ENCODE peak calls at places on chromosomes 3 and 15, in eight cellular contexts. J is AG04450; Q is kidney epithelial cell; X is body of pancreas; M is endothelial cell; Y is CD4-positive, alpha-beta T cell; N is Calu3; F is spleen. K is an unnamed sample.

GRCh38 chr15:77187751-77188464 is 117.0 kb upstream of the TSPAN3 start:
- DNase-seq in J (no peak), Q (no peak), X (no peak), M (peak), Y (no peak), N (no peak), F (no peak), K (no peak)

GRCh38 chr3:47398218-47398617 is 17.4 kb downstream of the PTPN23 start:
- DNase-seq in J (peak), Q (no peak), X (no peak), M (no peak), Y (no peak), N (no peak), F (no peak), K (no peak)

GRCh38 chr15:81087121-81087520 is 46.9 kb upstream of the CFAP161 start:
- DNase-seq in J (no peak), Q (no peak), X (no peak), M (no peak), Y (no peak), N (no peak), F (no peak), K (no peak)

GRCh38 chr15:28118531-28118930 is 19.4 kb upstream of the OCA2 start:
- DNase-seq in J (no peak), Q (no peak), X (no peak), M (no peak), Y (no peak), N (no peak), F (no peak), K (no peak)

GRCh38 chr3:149609595-149609994 is 48.2 kb downstream of the WWTR1 start:
- DNase-seq in J (no peak), Q (no peak), X (no peak), M (no peak), Y (no peak), N (no peak), F (no peak), K (no peak)

GRCh38 chr3:71994203-71994602 is 209.3 kb upstream of the PROK2 start:
- DNase-seq in J (no peak), Q (no peak), X (no peak), M (no peak), Y (no peak), N (no peak), F (no peak), K (no peak)

GRCh38 chr15:65355173-65355982 is 22.4 kb downstream of the IGDCC3 start:
- DNase-seq in J (no peak), Q (no peak), X (no peak), M (no peak), Y (no peak), N (no peak), F (peak), K (no peak)

GRCh38 chr15:58546635-58547627 is 115.1 kb downstream of the LIPC start:
- DNase-seq in J (peak), Q (peak), X (peak), M (no peak), Y (no peak), N (peak), F (no peak), K (peak)

GRCh38 chr3:132180337-132180791 is 136.8 kb upstream of the ACP3 start:
- DNase-seq in J (peak), Q (peak), X (no peak), M (peak), Y (no peak), N (peak), F (no peak), K (peak)

GRCh38 chr15:90362936-90363212 is 10.8 kb downstream of the ZNF774 start:
- DNase-seq in J (peak), Q (peak), X (no peak), M (no peak), Y (no peak), N (no peak), F (no peak), K (no peak)

GRCh38 chr3:69948246-69948862 is 51.2 kb upstream of the SAMMSON start:
- DNase-seq in J (peak), Q (peak), X (no peak), M (no peak), Y (no peak), N (peak), F (no peak), K (peak)

GRCh38 chr15:94229591-94230365 is 1.6 kb upstream of the MCTP2 start:
- DNase-seq in J (no peak), Q (no peak), X (no peak), M (no peak), Y (peak), N (no peak), F (no peak), K (peak)

GRCh38 chr15:89448825-89449224 is 47.6 kb downstream of the RHCG start:
- DNase-seq in J (no peak), Q (no peak), X (no peak), M (no peak), Y (no peak), N (no peak), F (no peak), K (no peak)

GRCh38 chr3:150490212-150490611 is 56.1 kb downstream of the SERP1 start:
- DNase-seq in J (no peak), Q (no peak), X (no peak), M (no peak), Y (no peak), N (no peak), F (no peak), K (no peak)

GRCh38 chr3:61872077-61872706 is 310.8 kb downstream of the PTPRG start:
- DNase-seq in J (no peak), Q (no peak), X (no peak), M (no peak), Y (no peak), N (no peak), F (no peak), K (no peak)

GRCh38 chr3:14379842-14380241 is 22.6 kb upstream of the SLC6A6 start:
- DNase-seq in J (no peak), Q (no peak), X (no peak), M (no peak), Y (no peak), N (no peak), F (no peak), K (peak)

GRCh38 chr15:98123834-98124233 is 163.3 kb downstream of the ARRDC4 start:
- DNase-seq in J (no peak), Q (no peak), X (no peak), M (no peak), Y (no peak), N (no peak), F (no peak), K (peak)

GRCh38 chr3:89472101-89472500 is 364.7 kb downstream of the EPHA3 start:
- DNase-seq in J (no peak), Q (no peak), X (no peak), M (no peak), Y (no peak), N (no peak), F (no peak), K (no peak)

GRCh38 chr3:124177070-124177469 is 185.1 kb upstream of the ROPN1 start:
- DNase-seq in J (no peak), Q (no peak), X (no peak), M (no peak), Y (no peak), N (no peak), F (no peak), K (no peak)

GRCh38 chr3:4099607-4100006 is 203.6 kb upstream of the SETMAR start:
- DNase-seq in J (no peak), Q (no peak), X (no peak), M (no peak), Y (no peak), N (no peak), F (no peak), K (no peak)

GRCh38 chr3:183357564-183358079 is 70.8 kb downstream of the MCF2L2 start:
- DNase-seq in J (no peak), Q (no peak), X (no peak), M (no peak), Y (no peak), N (no peak), F (no peak), K (no peak)

GRCh38 chr3:20080956-20081554 is 40.8 kb downstream of the KAT2B start:
- DNase-seq in J (no peak), Q (no peak), X (peak), M (no peak), Y (no peak), N (no peak), F (peak), K (no peak)

GRCh38 chr15:70461017-70461416 is 302.3 kb downstream of the UACA start:
- DNase-seq in J (no peak), Q (no peak), X (no peak), M (no peak), Y (no peak), N (no peak), F (no peak), K (no peak)

GRCh38 chr3:67580430-67581000 is 73.9 kb downstream of the SUCLG2 start:
- DNase-seq in J (no peak), Q (no peak), X (no peak), M (no peak), Y (no peak), N (no peak), F (no peak), K (no peak)

GRCh38 chr3:98626151-98626550 is 32.7 kb upstream of the CPOX start:
- DNase-seq in J (no peak), Q (no peak), X (no peak), M (no peak), Y (no peak), N (no peak), F (no peak), K (no peak)

GRCh38 chr3:172315401-172316091 is 132.7 kb downstream of the GHSR start:
- DNase-seq in J (peak), Q (no peak), X (no peak), M (no peak), Y (no peak), N (peak), F (no peak), K (peak)

GRCh38 chr15:90981681-90982080 is 12.7 kb downstream of the PRC1 start:
- DNase-seq in J (no peak), Q (no peak), X (no peak), M (no peak), Y (no peak), N (no peak), F (no peak), K (no peak)

GRCh38 chr3:194865595-194865994 is 179.9 kb downstream of the FAM43A start:
- DNase-seq in J (no peak), Q (no peak), X (no peak), M (no peak), Y (no peak), N (no peak), F (no peak), K (no peak)

GRCh38 chr3:65342084-65342683 is 654.4 kb upstream of the ADAMTS9 start:
- DNase-seq in J (no peak), Q (no peak), X (peak), M (peak), Y (no peak), N (peak), F (peak), K (peak)

GRCh38 chr3:123067689-123068226 is 933 bp downstream of the PDIA5 start:
- DNase-seq in J (no peak), Q (no peak), X (no peak), M (no peak), Y (no peak), N (peak), F (no peak), K (peak)

GRCh38 chr3:172846706-172847105 is 96.2 kb downstream of the ECT2 start:
- DNase-seq in J (no peak), Q (peak), X (no peak), M (no peak), Y (no peak), N (no peak), F (no peak), K (peak)

GRCh38 chr3:168616901-168617300 is 521.2 kb upstream of the GOLIM4 start:
- DNase-seq in J (no peak), Q (no peak), X (no peak), M (no peak), Y (no peak), N (no peak), F (no peak), K (no peak)

GRCh38 chr3:168624195-168624594 is 528.5 kb upstream of the GOLIM4 start:
- DNase-seq in J (no peak), Q (no peak), X (no peak), M (no peak), Y (no peak), N (no peak), F (no peak), K (no peak)

GRCh38 chr3:168622795-168623194 is 527.1 kb upstream of the GOLIM4 start:
- DNase-seq in J (no peak), Q (no peak), X (no peak), M (no peak), Y (no peak), N (no peak), F (no peak), K (no peak)

GRCh38 chr3:168618827-168619226 is 523.1 kb upstream of the GOLIM4 start:
- DNase-seq in J (no peak), Q (no peak), X (no peak), M (no peak), Y (no peak), N (no peak), F (no peak), K (no peak)

DNA sequence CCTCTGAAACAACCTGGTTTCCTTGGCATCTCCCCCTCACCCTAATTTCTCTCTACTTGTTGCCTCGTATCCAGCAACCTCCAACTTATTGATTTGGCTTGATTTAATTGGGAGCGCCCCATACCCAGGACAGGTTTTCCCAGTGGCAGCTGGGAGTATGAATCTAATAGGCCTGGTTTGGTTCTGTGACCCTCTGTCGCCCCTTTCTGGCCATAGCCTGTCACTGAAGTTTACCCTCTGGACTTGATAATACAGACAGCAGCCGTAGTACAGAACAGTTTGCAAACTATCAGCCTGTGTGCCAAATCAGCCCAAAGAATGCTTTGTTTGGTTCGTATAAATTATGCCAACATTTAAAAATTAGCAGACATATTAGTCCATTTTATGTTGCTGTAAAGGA is 525.1 kb upstream of the GOLIM4 start:
- DNase-seq in J (no peak), Q (no peak), X (peak), M (peak), Y (no peak), N (peak), F (no peak), K (no peak)
- TF ChIP-seq CTCF in J (peak), Q (peak), X (no peak), M (peak), Y (no peak), N (peak), F (no peak), K (peak)

GRCh38 chr15:57345584-57345983 is 30.7 kb upstream of the CGNL1 start:
- DNase-seq in J (no peak), Q (no peak), X (no peak), M (peak), Y (no peak), N (peak), F (no peak), K (no peak)
- TF ChIP-seq CTCF in J (peak), Q (peak), X (no peak), M (no peak), Y (no peak), N (no peak), F (no peak), K (peak)

GRCh38 chr3:102529452-102529851 is 94.6 kb downstream of the ZPLD1 start:
- DNase-seq in J (peak), Q (no peak), X (no peak), M (peak), Y (no peak), N (peak), F (no peak), K (peak)
- TF ChIP-seq CTCF in J (peak), Q (peak), X (no peak), M (no peak), Y (no peak), N (peak), F (no peak), K (peak)

DNA sequence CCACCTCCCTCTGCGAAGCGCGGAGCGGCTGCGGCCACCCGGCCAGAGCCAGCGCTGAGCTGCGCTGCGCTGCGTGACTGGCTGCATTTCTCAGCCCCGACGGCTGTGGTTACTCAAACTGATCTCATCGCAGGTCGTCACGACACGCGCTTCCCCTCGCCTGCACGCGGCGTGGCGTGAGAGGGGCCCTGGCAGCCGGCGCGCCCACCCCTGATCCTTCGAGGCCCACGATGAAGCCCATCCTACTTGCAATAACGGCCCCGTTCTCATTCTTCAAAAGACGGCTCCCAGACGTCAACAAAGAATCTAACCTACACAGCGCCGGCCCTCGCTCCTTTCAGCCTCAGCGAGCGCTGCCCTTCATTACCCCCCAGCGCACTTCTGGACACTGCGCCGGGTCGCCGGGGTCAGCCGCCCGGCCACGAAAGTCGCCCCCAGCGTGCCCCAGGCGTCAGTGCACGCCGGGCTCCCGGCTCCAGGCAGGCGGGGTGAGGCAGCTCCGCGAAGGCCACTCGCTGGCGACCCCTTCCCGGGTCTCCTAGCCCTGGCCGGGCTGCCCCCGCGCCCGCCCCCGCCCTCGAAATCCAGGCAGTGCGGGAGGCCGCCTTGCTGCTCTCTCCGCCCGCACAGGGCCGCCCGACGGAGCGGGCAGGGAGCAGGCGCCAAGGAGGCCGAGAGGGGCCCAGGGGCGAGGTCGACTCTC is 9.9 kb upstream of the LEKR1 start:
- DNase-seq in J (no peak), Q (no peak), X (peak), M (peak), Y (peak), N (peak), F (peak), K (no peak)
- TF ChIP-seq CTCF in J (no peak), Q (no peak), X (no peak), M (no peak), Y (no peak), N (no peak), F (no peak), K (no peak)

DNA sequence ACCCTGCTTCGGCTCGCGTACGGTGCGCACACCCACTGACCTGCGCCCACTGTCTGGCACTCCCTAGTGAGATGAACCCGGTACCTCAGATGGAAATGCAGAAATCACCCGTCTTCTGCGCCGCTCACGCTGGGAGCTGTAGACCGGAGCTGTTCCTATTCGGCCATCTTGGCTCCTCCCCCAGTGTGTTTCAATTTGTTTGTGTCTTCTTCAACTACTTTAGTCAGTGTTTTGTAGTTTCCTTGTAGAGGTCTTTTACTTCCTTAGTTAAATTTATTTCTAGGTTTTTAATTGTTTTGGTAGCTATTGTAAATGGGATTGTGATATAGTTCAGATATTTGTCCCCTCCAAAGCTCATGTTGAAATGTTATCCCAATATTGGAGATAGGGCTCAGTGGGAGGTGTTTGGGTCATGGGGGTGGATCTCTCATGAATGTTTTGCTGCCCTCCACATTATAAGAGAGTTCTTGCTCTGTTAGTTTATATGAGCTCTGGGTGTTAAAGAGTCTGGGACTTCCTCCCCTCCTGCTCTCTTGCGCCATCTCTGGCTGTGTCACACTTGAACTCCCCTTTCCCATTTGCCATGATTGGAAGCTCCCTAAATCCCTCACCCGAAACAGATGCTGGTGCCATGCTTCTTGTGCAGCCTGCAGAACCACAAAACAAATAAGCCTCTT is 304.4 kb downstream of the DOCK3 start:
- DNase-seq in J (no peak), Q (no peak), X (no peak), M (no peak), Y (no peak), N (no peak), F (no peak), K (no peak)
- TF ChIP-seq CTCF in J (no peak), Q (peak), X (no peak), M (no peak), Y (no peak), N (no peak), F (no peak), K (no peak)

GRCh38 chr3:103919327-103919726 is 1447.4 kb upstream of the ALCAM start:
- DNase-seq in J (no peak), Q (no peak), X (no peak), M (no peak), Y (no peak), N (no peak), F (no peak), K (no peak)
- TF ChIP-seq CTCF in J (no peak), Q (no peak), X (no peak), M (no peak), Y (no peak), N (no peak), F (no peak), K (no peak)